ENCODE peak calls at places on chromosome 17, in seven cellular contexts. One of them, this sample, is unnamed.

GRCh38 chr17:82836823-82837357 is 2.9 kb downstream of the ZNF750 start:
- DNase-seq in AG20443: peak
- DNase-seq in hypothalamus: no peak
- DNase-seq in activated T-cell treated with anti-CD3 and anti-CD28 coated beads for 48 hours: no peak
- DNase-seq in HEK293T: peak
- DNase-seq in OCI-LY7: no peak
- DNase-seq in NCI-H345: peak
- DNase-seq in this sample: no peak

GRCh38 chr17:68662037-68662432 is 60.9 kb upstream of the FAM20A start:
- DNase-seq in NCI-H345: no peak
- DNase-seq in activated T-cell treated with anti-CD3 and anti-CD28 coated beads for 48 hours: no peak
- DNase-seq in HEK293T: no peak
- DNase-seq in hypothalamus: no peak
- DNase-seq in OCI-LY7: no peak
- DNase-seq in AG20443: no peak
- DNase-seq in this sample: no peak

GRCh38 chr17:10088444-10088843 is 110.0 kb downstream of the GAS7 start:
- DNase-seq in NCI-H345: no peak
- DNase-seq in activated T-cell treated with anti-CD3 and anti-CD28 coated beads for 48 hours: no peak
- DNase-seq in OCI-LY7: no peak
- DNase-seq in HEK293T: no peak
- DNase-seq in AG20443: no peak
- DNase-seq in hypothalamus: no peak
- DNase-seq in this sample: no peak

GRCh38 chr17:41394254-41395016 is 3.0 kb downstream of the KRT31 start:
- DNase-seq in HEK293T: no peak
- DNase-seq in hypothalamus: no peak
- DNase-seq in AG20443: no peak
- DNase-seq in OCI-LY7: no peak
- DNase-seq in NCI-H345: no peak
- DNase-seq in activated T-cell treated with anti-CD3 and anti-CD28 coated beads for 48 hours: no peak
- DNase-seq in this sample: no peak

GRCh38 chr17:40290629-40291296 is 3.1 kb downstream of the CDC6 start:
- DNase-seq in activated T-cell treated with anti-CD3 and anti-CD28 coated beads for 48 hours: no peak
- DNase-seq in hypothalamus: no peak
- DNase-seq in OCI-LY7: peak
- DNase-seq in HEK293T: no peak
- DNase-seq in NCI-H345: peak
- DNase-seq in AG20443: peak
- DNase-seq in this sample: peak

GRCh38 chr17:58452738-58453137 is 35.4 kb upstream of the RNF43 start:
- DNase-seq in hypothalamus: no peak
- DNase-seq in OCI-LY7: no peak
- DNase-seq in NCI-H345: no peak
- DNase-seq in HEK293T: no peak
- DNase-seq in activated T-cell treated with anti-CD3 and anti-CD28 coated beads for 48 hours: no peak
- DNase-seq in AG20443: no peak
- DNase-seq in this sample: no peak

GRCh38 chr17:15289285-15290185 is 24.4 kb upstream of the PMP22 start:
- DNase-seq in hypothalamus: no peak
- DNase-seq in activated T-cell treated with anti-CD3 and anti-CD28 coated beads for 48 hours: no peak
- DNase-seq in NCI-H345: no peak
- DNase-seq in AG20443: no peak
- DNase-seq in OCI-LY7: no peak
- DNase-seq in HEK293T: no peak
- DNase-seq in this sample: no peak

GRCh38 chr17:9668532-9668931 is 23.2 kb downstream of the USP43 start:
- DNase-seq in AG20443: no peak
- DNase-seq in hypothalamus: no peak
- DNase-seq in NCI-H345: no peak
- DNase-seq in OCI-LY7: no peak
- DNase-seq in activated T-cell treated with anti-CD3 and anti-CD28 coated beads for 48 hours: no peak
- DNase-seq in HEK293T: no peak
- DNase-seq in this sample: no peak

GRCh38 chr17:76751416-76751993 is 13.6 kb downstream of the MFSD11 start:
- DNase-seq in AG20443: no peak
- DNase-seq in activated T-cell treated with anti-CD3 and anti-CD28 coated beads for 48 hours: no peak
- DNase-seq in hypothalamus: no peak
- DNase-seq in NCI-H345: no peak
- DNase-seq in OCI-LY7: no peak
- DNase-seq in HEK293T: no peak
- DNase-seq in this sample: no peak

GRCh38 chr17:38403491-38403890 is 24.8 kb upstream of the ARHGAP23 start:
- DNase-seq in activated T-cell treated with anti-CD3 and anti-CD28 coated beads for 48 hours: no peak
- DNase-seq in hypothalamus: no peak
- DNase-seq in OCI-LY7: no peak
- DNase-seq in HEK293T: no peak
- DNase-seq in AG20443: peak
- DNase-seq in NCI-H345: no peak
- DNase-seq in this sample: no peak

GRCh38 chr17:16027708-16028584 is 28.3 kb downstream of the TTC19 start:
- DNase-seq in activated T-cell treated with anti-CD3 and anti-CD28 coated beads for 48 hours: peak
- DNase-seq in AG20443: peak
- DNase-seq in hypothalamus: no peak
- DNase-seq in HEK293T: no peak
- DNase-seq in OCI-LY7: no peak
- DNase-seq in NCI-H345: no peak
- DNase-seq in this sample: peak

GRCh38 chr17:38418069-38418692 is 10.1 kb upstream of the ARHGAP23 start:
- DNase-seq in NCI-H345: no peak
- DNase-seq in OCI-LY7: no peak
- DNase-seq in activated T-cell treated with anti-CD3 and anti-CD28 coated beads for 48 hours: no peak
- DNase-seq in AG20443: no peak
- DNase-seq in hypothalamus: no peak
- DNase-seq in HEK293T: no peak
- DNase-seq in this sample: no peak

GRCh38 chr17:60502145-60502544 is 23.9 kb downstream of the APPBP2 start:
- DNase-seq in hypothalamus: no peak
- DNase-seq in AG20443: no peak
- DNase-seq in NCI-H345: no peak
- DNase-seq in activated T-cell treated with anti-CD3 and anti-CD28 coated beads for 48 hours: no peak
- DNase-seq in HEK293T: no peak
- DNase-seq in OCI-LY7: no peak
- DNase-seq in this sample: no peak

GRCh38 chr17:37301288-37301687 is 74.5 kb upstream of the C17orf78 start:
- DNase-seq in OCI-LY7: no peak
- DNase-seq in activated T-cell treated with anti-CD3 and anti-CD28 coated beads for 48 hours: no peak
- DNase-seq in hypothalamus: no peak
- DNase-seq in HEK293T: peak
- DNase-seq in NCI-H345: no peak
- DNase-seq in AG20443: peak
- DNase-seq in this sample: no peak

GRCh38 chr17:62876664-62877411 is 68.7 kb upstream of the MARCHF10 start:
- DNase-seq in NCI-H345: no peak
- DNase-seq in OCI-LY7: no peak
- DNase-seq in hypothalamus: no peak
- DNase-seq in activated T-cell treated with anti-CD3 and anti-CD28 coated beads for 48 hours: no peak
- DNase-seq in HEK293T: no peak
- DNase-seq in AG20443: no peak
- DNase-seq in this sample: no peak

GRCh38 chr17:28545787-28546415 is 6.5 kb downstream of the UNC119 start:
- DNase-seq in NCI-H345: no peak
- DNase-seq in activated T-cell treated with anti-CD3 and anti-CD28 coated beads for 48 hours: no peak
- DNase-seq in AG20443: no peak
- DNase-seq in HEK293T: no peak
- DNase-seq in hypothalamus: no peak
- DNase-seq in OCI-LY7: no peak
- DNase-seq in this sample: no peak

GRCh38 chr17:50117202-50118040 is 12.5 kb downstream of the SAMD14 start:
- DNase-seq in AG20443: peak
- DNase-seq in activated T-cell treated with anti-CD3 and anti-CD28 coated beads for 48 hours: peak
- DNase-seq in HEK293T: no peak
- DNase-seq in NCI-H345: no peak
- DNase-seq in hypothalamus: no peak
- DNase-seq in OCI-LY7: peak
- DNase-seq in this sample: peak

GRCh38 chr17:67649891-67650290 is 67.8 kb upstream of the NOL11 start:
- DNase-seq in activated T-cell treated with anti-CD3 and anti-CD28 coated beads for 48 hours: no peak
- DNase-seq in hypothalamus: no peak
- DNase-seq in HEK293T: no peak
- DNase-seq in OCI-LY7: no peak
- DNase-seq in AG20443: no peak
- DNase-seq in NCI-H345: no peak
- DNase-seq in this sample: no peak

GRCh38 chr17:69506489-69506888 is 92.0 kb downstream of the MAP2K6 start:
- DNase-seq in hypothalamus: no peak
- DNase-seq in NCI-H345: no peak
- DNase-seq in HEK293T: peak
- DNase-seq in activated T-cell treated with anti-CD3 and anti-CD28 coated beads for 48 hours: no peak
- DNase-seq in OCI-LY7: peak
- DNase-seq in AG20443: no peak
- DNase-seq in this sample: no peak

GRCh38 chr17:55238197-55238930 is 26.4 kb upstream of the HLF start:
- DNase-seq in NCI-H345: peak
- DNase-seq in hypothalamus: peak
- DNase-seq in activated T-cell treated with anti-CD3 and anti-CD28 coated beads for 48 hours: peak
- DNase-seq in HEK293T: peak
- DNase-seq in AG20443: peak
- DNase-seq in OCI-LY7: no peak
- DNase-seq in this sample: peak

GRCh38 chr17:4806420-4806769 is 557 bp upstream of the PLD2 start:
- DNase-seq in HEK293T: no peak
- DNase-seq in hypothalamus: no peak
- DNase-seq in activated T-cell treated with anti-CD3 and anti-CD28 coated beads for 48 hours: no peak
- DNase-seq in AG20443: no peak
- DNase-seq in OCI-LY7: no peak
- DNase-seq in NCI-H345: no peak
- DNase-seq in this sample: no peak

GRCh38 chr17:37067555-37068111 is 118.9 kb downstream of the AATF start:
- DNase-seq in OCI-LY7: no peak
- DNase-seq in hypothalamus: no peak
- DNase-seq in HEK293T: no peak
- DNase-seq in AG20443: peak
- DNase-seq in activated T-cell treated with anti-CD3 and anti-CD28 coated beads for 48 hours: no peak
- DNase-seq in NCI-H345: no peak
- DNase-seq in this sample: no peak

GRCh38 chr17:559699-560378 is 154.8 kb downstream of the VPS53 start:
- DNase-seq in AG20443: peak
- DNase-seq in activated T-cell treated with anti-CD3 and anti-CD28 coated beads for 48 hours: no peak
- DNase-seq in hypothalamus: no peak
- DNase-seq in HEK293T: no peak
- DNase-seq in NCI-H345: no peak
- DNase-seq in OCI-LY7: no peak
- DNase-seq in this sample: no peak

GRCh38 chr17:31690118-31690517 is 168.9 kb downstream of the COPRS start:
- DNase-seq in NCI-H345: no peak
- DNase-seq in HEK293T: no peak
- DNase-seq in OCI-LY7: no peak
- DNase-seq in hypothalamus: no peak
- DNase-seq in activated T-cell treated with anti-CD3 and anti-CD28 coated beads for 48 hours: no peak
- DNase-seq in AG20443: no peak
- DNase-seq in this sample: no peak

GRCh38 chr17:7972131-7972785 is 30.2 kb upstream of the GUCY2D start:
- DNase-seq in activated T-cell treated with anti-CD3 and anti-CD28 coated beads for 48 hours: no peak
- DNase-seq in hypothalamus: no peak
- DNase-seq in OCI-LY7: peak
- DNase-seq in NCI-H345: no peak
- DNase-seq in AG20443: no peak
- DNase-seq in HEK293T: no peak
- DNase-seq in this sample: no peak

GRCh38 chr17:34874496-34874895 is 86.8 kb downstream of the CCT6B start:
- DNase-seq in OCI-LY7: no peak
- DNase-seq in AG20443: no peak
- DNase-seq in hypothalamus: no peak
- DNase-seq in NCI-H345: no peak
- DNase-seq in activated T-cell treated with anti-CD3 and anti-CD28 coated beads for 48 hours: no peak
- DNase-seq in HEK293T: no peak
- DNase-seq in this sample: peak